ENCODE peak calls at places on chromosome 5, in five cellular contexts. A, Y, V, B and L are unnamed samples.

GRCh38 chr5:33272288-33272687 is 168.5 kb upstream of the TARS1 start:
- DNase-seq in A (peak; percentile 94), Y (no peak), V (peak; percentile 87), B (no peak), L (no peak)

GRCh38 chr5:59786271-59786805 is 107.2 kb downstream of the PDE4D start:
- DNase-seq in A (peak; percentile 27), Y (no peak), V (peak; percentile 58), B (no peak), L (no peak)

GRCh38 chr5:32329395-32329834 is 16.7 kb upstream of the MTMR12 start:
- DNase-seq in A (peak; percentile 60), Y (no peak), V (peak; percentile 64), B (peak; percentile 80), L (peak; percentile 65)

GRCh38 chr5:43602456-43602817 is 543 bp upstream of the NNT start:
- DNase-seq in A (peak; percentile 50), Y (no peak), V (peak; percentile 45), B (no peak), L (no peak)

GRCh38 chr5:172931001-172931536 is 28.2 kb upstream of the RPL26L1 start:
- DNase-seq in A (peak; percentile 97), Y (peak; percentile 35), V (peak; percentile 70), B (no peak), L (no peak)

GRCh38 chr5:61623401-61624069 is 291.5 kb downstream of the ZSWIM6 start:
- DNase-seq in A (no peak), Y (no peak), V (no peak), B (no peak), L (no peak)

GRCh38 chr5:155616779-155617392 is 603.3 kb downstream of the KIF4B start:
- DNase-seq in A (no peak), Y (no peak), V (no peak), B (no peak), L (peak; percentile 29)

GRCh38 chr5:154663424-154663823 is 91.8 kb upstream of the LARP1 start:
- DNase-seq in A (no peak), Y (no peak), V (no peak), B (no peak), L (no peak)

GRCh38 chr5:149789835-149790234 is 59.7 kb downstream of the PPARGC1B start:
- DNase-seq in A (no peak), Y (no peak), V (no peak), B (no peak), L (peak; percentile 25)

GRCh38 chr5:75601567-75601966 is 9.7 kb upstream of the ANKDD1B start:
- DNase-seq in A (peak; percentile 61), Y (no peak), V (no peak), B (no peak), L (no peak)

GRCh38 chr5:175853573-175854230 is 17.7 kb upstream of the CPLX2 start:
- DNase-seq in A (no peak), Y (no peak), V (no peak), B (peak; percentile 86), L (no peak)

GRCh38 chr5:133292300-133292699 is 240.5 kb downstream of the HSPA4 start:
- DNase-seq in A (no peak), Y (no peak), V (no peak), B (no peak), L (no peak)

GRCh38 chr5:5542654-5543053 is 120.2 kb downstream of the ICE1 start:
- DNase-seq in A (no peak), Y (no peak), V (no peak), B (no peak), L (no peak)

GRCh38 chr5:77971965-77972544 is 195.9 kb upstream of the TBCA start:
- DNase-seq in A (no peak), Y (no peak), V (no peak), B (no peak), L (no peak)

GRCh38 chr5:144468542-144468941 is 297.9 kb downstream of the KCTD16 start:
- DNase-seq in A (no peak), Y (no peak), V (no peak), B (no peak), L (no peak)

GRCh38 chr5:164277720-164278119 is 772.3 kb downstream of the MAT2B start:
- DNase-seq in A (peak; percentile 48), Y (no peak), V (peak; percentile 33), B (no peak), L (no peak)

GRCh38 chr5:7597058-7597457 is 201.1 kb downstream of the ADCY2 start:
- DNase-seq in A (no peak), Y (no peak), V (no peak), B (no peak), L (no peak)

GRCh38 chr5:66596791-66597757 is 881 bp downstream of the MAST4 start:
- DNase-seq in A (no peak), Y (no peak), V (peak; percentile 22), B (peak; percentile 79), L (no peak)

GRCh38 chr5:82707741-82708140 is 369.5 kb downstream of the TMEM167A start:
- DNase-seq in A (no peak), Y (no peak), V (no peak), B (no peak), L (no peak)

GRCh38 chr5:172688735-172689572 is 47.9 kb downstream of the NEURL1B start:
- DNase-seq in A (peak; percentile 11), Y (no peak), V (no peak), B (peak; percentile 79), L (no peak)

GRCh38 chr5:66565878-66566277 is 30.3 kb upstream of the MAST4 start:
- DNase-seq in A (no peak), Y (no peak), V (no peak), B (no peak), L (no peak)

GRCh38 chr5:11609570-11610322 is 294.5 kb downstream of the CTNND2 start:
- DNase-seq in A (no peak), Y (no peak), V (no peak), B (no peak), L (no peak)

GRCh38 chr5:109630109-109630508 is 59.6 kb upstream of the MAN2A1 start:
- DNase-seq in A (no peak), Y (no peak), V (peak; percentile 33), B (no peak), L (no peak)

GRCh38 chr5:108765647-108766046 is 17.9 kb downstream of the FER start:
- DNase-seq in A (no peak), Y (no peak), V (no peak), B (no peak), L (no peak)

GRCh38 chr5:43242196-43242595 is 50.2 kb downstream of the NIM1K start:
- DNase-seq in A (no peak), Y (no peak), V (no peak), B (no peak), L (no peak)

GRCh38 chr5:83348281-83348780 is 123.2 kb upstream of the VCAN start:
- DNase-seq in A (no peak), Y (no peak), V (no peak), B (no peak), L (no peak)

GRCh38 chr5:56632199-56632598 is 183.2 kb upstream of the MAP3K1 start:
- DNase-seq in A (no peak), Y (no peak), V (no peak), B (no peak), L (no peak)

GRCh38 chr5:35852084-35852734 is 4.5 kb upstream of the IL7R start:
- DNase-seq in A (peak; percentile 43), Y (no peak), V (no peak), B (no peak), L (no peak)

DNA sequence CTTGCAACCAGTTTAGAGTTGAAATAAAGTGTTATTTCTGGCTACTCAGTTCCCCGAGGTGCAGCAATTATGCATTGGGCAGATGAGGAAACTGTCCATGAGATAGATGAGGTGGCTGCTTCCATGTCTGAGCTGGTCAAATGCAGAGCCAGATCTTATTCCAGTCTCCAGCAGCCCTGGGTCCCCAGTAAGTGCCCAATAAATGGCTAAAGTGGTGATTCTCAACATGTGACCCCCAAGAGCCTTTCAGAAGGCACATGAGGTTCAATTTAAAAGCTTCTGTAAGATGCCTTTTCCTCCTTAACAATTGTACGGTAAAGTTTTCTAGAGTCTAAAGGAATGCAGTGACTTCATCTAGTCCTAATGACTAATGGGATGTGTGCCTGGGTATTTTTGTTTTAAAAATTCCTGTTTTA is 17.5 kb downstream of the ATOX1 start:
- DNase-seq in A (peak; percentile 81), Y (no peak), V (peak; percentile 57), B (no peak), L (no peak)
- TF ChIP-seq CTCF in A (no peak), Y (peak; percentile 12), V (no peak), B (peak; percentile 12), L (no peak)

GRCh38 chr5:139369181-139369580 is 13.9 kb downstream of the SLC23A1 start:
- DNase-seq in A (peak; percentile 92), Y (no peak), V (peak; percentile 82), B (no peak), L (no peak)

GRCh38 chr5:139371482-139372435 is 11.3 kb downstream of the SLC23A1 start:
- DNase-seq in A (peak; percentile 43), Y (no peak), V (no peak), B (peak; percentile 13), L (no peak)

GRCh38 chr5:139364466-139364865 is 18.6 kb downstream of the SLC23A1 start:
- DNase-seq in A (no peak), Y (no peak), V (no peak), B (no peak), L (no peak)

GRCh38 chr5:139363937-139364336 is 19.2 kb downstream of the SLC23A1 start:
- DNase-seq in A (no peak), Y (no peak), V (no peak), B (no peak), L (no peak)

DNA sequence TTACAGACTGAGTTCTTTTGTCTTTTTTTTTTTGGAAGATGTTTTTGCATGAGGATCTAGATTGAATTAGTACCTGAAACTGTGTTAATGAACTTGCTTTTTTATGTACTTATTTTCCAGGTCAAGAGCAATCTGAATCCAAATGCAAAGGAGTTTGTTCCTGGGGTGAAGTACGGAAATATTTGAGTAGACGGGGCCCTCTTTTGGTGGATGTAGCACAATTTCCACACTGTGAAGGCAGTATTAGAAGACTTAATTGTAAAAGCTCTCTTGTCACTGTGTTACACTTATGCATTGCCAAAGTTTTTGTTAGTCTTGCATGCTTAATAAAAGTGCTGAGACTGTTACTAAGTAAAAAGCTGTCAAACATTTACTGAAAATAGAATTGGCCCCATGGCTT is 14.5 kb downstream of the SLC23A1 start:
- DNase-seq in A (peak; percentile 29), Y (no peak), V (peak; percentile 47), B (no peak), L (no peak)
- TF ChIP-seq CTCF in A (peak; percentile 19), Y (no peak), V (peak; percentile 9), B (no peak), L (peak; percentile 17)

DNA sequence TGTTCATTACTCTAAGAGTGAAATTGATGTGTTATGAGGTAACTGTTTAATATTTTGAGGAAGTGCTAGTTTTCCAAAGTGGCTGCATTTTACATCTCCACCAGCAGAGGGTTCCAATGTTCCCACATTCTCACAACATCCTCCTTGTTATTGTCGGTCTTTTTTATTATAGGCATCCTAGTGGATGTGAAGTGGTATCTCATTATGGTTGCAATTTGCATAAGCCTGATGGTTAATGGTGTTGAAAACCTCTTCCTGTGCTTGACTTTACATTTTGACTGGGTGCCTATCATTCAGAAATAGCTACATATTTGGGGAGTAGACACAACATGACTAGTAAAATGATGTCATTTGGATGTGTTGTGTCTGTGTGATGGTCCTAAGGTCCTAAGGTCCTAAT is 143.6 kb downstream of the MRPS30 start:
- DNase-seq in A (peak; percentile 15), Y (no peak), V (peak; percentile 26), B (no peak), L (no peak)
- TF ChIP-seq CTCF in A (peak; percentile 59), Y (peak; percentile 24), V (peak; percentile 70), B (no peak), L (peak; percentile 64)

DNA sequence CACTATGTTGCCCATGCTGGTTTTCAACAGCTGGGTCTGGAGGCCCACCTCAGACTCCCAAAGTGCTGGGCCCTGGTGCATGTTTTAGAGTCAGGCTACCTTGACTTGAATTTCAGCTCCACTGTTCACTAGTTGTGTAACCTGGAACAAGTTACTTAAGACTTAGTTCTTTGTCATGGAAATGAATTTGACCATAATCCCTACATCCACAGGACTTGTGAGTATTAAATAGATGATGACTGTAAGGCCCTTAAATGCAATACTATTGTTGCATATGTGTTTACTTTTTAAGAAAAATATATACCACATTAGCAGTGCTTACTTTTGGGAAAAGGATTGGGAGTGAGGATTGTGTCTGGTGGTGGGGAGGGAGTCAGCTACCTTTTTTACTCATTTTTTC is 16.4 kb downstream of the PAIP2 start:
- DNase-seq in A (no peak), Y (no peak), V (no peak), B (no peak), L (no peak)
- TF ChIP-seq CTCF in A (no peak), Y (no peak), V (no peak), B (no peak), L (no peak)